ENCODE peak calls at places on chromosomes 5 and 9, in seven cellular contexts. F is brain microvascular endothelial cell, V is mammary epithelial cell, K is RWPE1, H is A549, C is stomach, O is prostate gland. Q is an unnamed sample.

GRCh38 chr5:132334812-132335211 is 34.7 kb upstream of the SLC22A5 start:
- DNase-seq in K (peak), O (no peak), H (peak), F (no peak), V (peak), C (no peak), Q (no peak)

GRCh38 chr5:875931-876330 is 16.7 kb downstream of the BRD9 start:
- DNase-seq in H (no peak), K (no peak), C (no peak), F (no peak), V (no peak), O (no peak), Q (no peak)

GRCh38 chr5:165497707-165498106 is 1992.3 kb downstream of the MAT2B start:
- DNase-seq in C (no peak), H (peak), O (no peak), K (peak), V (peak), F (no peak), Q (no peak)

GRCh38 chr5:150497989-150498317 is 10.0 kb upstream of the NDST1 start:
- DNase-seq in H (no peak), F (no peak), C (no peak), K (no peak), O (no peak), V (no peak), Q (no peak)

GRCh38 chr5:149541893-149542292 is 9.3 kb downstream of the CSNK1A1 start:
- DNase-seq in O (no peak), C (no peak), F (no peak), H (no peak), V (no peak), K (no peak), Q (no peak)

GRCh38 chr5:113487411-113487778 is 858 bp downstream of the MCC start:
- DNase-seq in O (peak), F (no peak), V (peak), K (peak), H (peak), C (no peak), Q (no peak)

GRCh38 chr5:172782169-172783039 is 11.4 kb upstream of the DUSP1 start:
- DNase-seq in H (peak), F (no peak), C (no peak), O (no peak), V (peak), K (no peak), Q (peak)

GRCh38 chr5:166961028-166961427 is 1330.4 kb upstream of the WWC1 start:
- DNase-seq in K (no peak), O (no peak), C (no peak), V (no peak), H (peak), F (no peak), Q (no peak)

GRCh38 chr5:4942831-4943178 is 197.3 kb upstream of the ADAMTS16 start:
- DNase-seq in V (no peak), F (no peak), O (no peak), C (no peak), K (no peak), H (no peak), Q (no peak)

GRCh38 chr5:178130576-178131445 is at the start of gene RMND5B:
- DNase-seq in V (peak), H (peak), K (peak), C (peak), O (peak), F (peak), Q (peak)

GRCh38 chr5:96645096-96645495 is 17.1 kb upstream of the CAST start:
- DNase-seq in F (no peak), O (no peak), H (no peak), V (no peak), C (no peak), K (no peak), Q (no peak)

GRCh38 chr5:108143581-108143980 is 238.3 kb downstream of the FBXL17 start:
- DNase-seq in H (peak), C (no peak), F (peak), O (no peak), V (peak), K (peak), Q (no peak)

GRCh38 chr5:131679911-131680310 is 44.9 kb upstream of the RAPGEF6 start:
- DNase-seq in F (no peak), O (no peak), C (no peak), H (no peak), K (no peak), V (peak), Q (no peak)

GRCh38 chr9:135955981-135956797 is 5.0 kb downstream of the UBAC1 start:
- DNase-seq in H (no peak), O (no peak), C (no peak), K (no peak), F (no peak), V (no peak), Q (no peak)

GRCh38 chr5:37825334-37825915 is 14.4 kb downstream of the GDNF start:
- DNase-seq in V (no peak), C (no peak), H (no peak), F (no peak), O (no peak), K (no peak), Q (no peak)

GRCh38 chr9:26131891-26132290 is 453.6 kb upstream of the TUSC1 start:
- DNase-seq in C (no peak), K (no peak), V (no peak), O (no peak), H (no peak), F (peak), Q (no peak)

GRCh38 chr5:6712136-6712581 is 1.1 kb upstream of the TENT4A start:
- DNase-seq in H (peak), F (peak), V (peak), K (no peak), C (peak), O (peak), Q (peak)

GRCh38 chr9:82410306-82410705 is 421.7 kb downstream of the SPATA31D1 start:
- DNase-seq in H (peak), K (peak), F (no peak), O (no peak), V (peak), C (no peak), Q (no peak)

GRCh38 chr5:87755378-87755777 is 342.6 kb upstream of the CCNH start:
- DNase-seq in O (no peak), C (no peak), K (no peak), H (no peak), F (no peak), V (no peak), Q (no peak)

GRCh38 chr9:135925496-135926133 is 18.3 kb upstream of the CAMSAP1 start:
- DNase-seq in K (peak), V (peak), O (no peak), C (no peak), F (no peak), H (no peak), Q (peak)

GRCh38 chr5:45491368-45491767 is 204.8 kb downstream of the HCN1 start:
- DNase-seq in F (no peak), H (no peak), K (no peak), V (no peak), C (no peak), O (no peak), Q (no peak)

GRCh38 chr9:16100596-16101091 is 547.8 kb downstream of the CCDC171 start:
- DNase-seq in C (no peak), F (peak), K (no peak), V (no peak), H (no peak), O (no peak), Q (no peak)

GRCh38 chr5:54524704-54525103 is 7.1 kb downstream of the SNX18 start:
- DNase-seq in C (peak), F (peak), K (no peak), O (no peak), V (no peak), H (no peak), Q (no peak)

GRCh38 chr9:72648811-72649414 is 127.5 kb downstream of the TMC1 start:
- DNase-seq in H (no peak), K (peak), C (no peak), O (peak), V (peak), F (no peak), Q (no peak)

GRCh38 chr5:73118331-73119011 is 1.9 kb upstream of the TMEM171 start:
- DNase-seq in C (peak), H (no peak), O (no peak), V (peak), K (no peak), F (no peak), Q (peak)

GRCh38 chr9:34190996-34191892 is 12.4 kb downstream of the UBAP1 start:
- DNase-seq in K (no peak), C (no peak), H (peak), F (no peak), V (no peak), O (no peak), Q (no peak)

GRCh38 chr5:81896764-81897163 is 75.1 kb upstream of the ATG10 start:
- DNase-seq in V (no peak), C (no peak), K (no peak), O (no peak), F (no peak), H (no peak), Q (no peak)

GRCh38 chr5:12645582-12645981 is 741.3 kb upstream of the CTNND2 start:
- DNase-seq in V (no peak), O (no peak), H (no peak), K (no peak), C (no peak), F (no peak), Q (no peak)

GRCh38 chr5:167284491-167284890 is 1007.0 kb upstream of the WWC1 start:
- DNase-seq in O (no peak), H (no peak), V (peak), C (no peak), F (peak), K (peak), Q (no peak)

GRCh38 chr5:122701640-122702523 is 73.0 kb upstream of the SNX2 start:
- DNase-seq in H (no peak), K (no peak), O (no peak), V (no peak), C (no peak), F (no peak), Q (no peak)

DNA sequence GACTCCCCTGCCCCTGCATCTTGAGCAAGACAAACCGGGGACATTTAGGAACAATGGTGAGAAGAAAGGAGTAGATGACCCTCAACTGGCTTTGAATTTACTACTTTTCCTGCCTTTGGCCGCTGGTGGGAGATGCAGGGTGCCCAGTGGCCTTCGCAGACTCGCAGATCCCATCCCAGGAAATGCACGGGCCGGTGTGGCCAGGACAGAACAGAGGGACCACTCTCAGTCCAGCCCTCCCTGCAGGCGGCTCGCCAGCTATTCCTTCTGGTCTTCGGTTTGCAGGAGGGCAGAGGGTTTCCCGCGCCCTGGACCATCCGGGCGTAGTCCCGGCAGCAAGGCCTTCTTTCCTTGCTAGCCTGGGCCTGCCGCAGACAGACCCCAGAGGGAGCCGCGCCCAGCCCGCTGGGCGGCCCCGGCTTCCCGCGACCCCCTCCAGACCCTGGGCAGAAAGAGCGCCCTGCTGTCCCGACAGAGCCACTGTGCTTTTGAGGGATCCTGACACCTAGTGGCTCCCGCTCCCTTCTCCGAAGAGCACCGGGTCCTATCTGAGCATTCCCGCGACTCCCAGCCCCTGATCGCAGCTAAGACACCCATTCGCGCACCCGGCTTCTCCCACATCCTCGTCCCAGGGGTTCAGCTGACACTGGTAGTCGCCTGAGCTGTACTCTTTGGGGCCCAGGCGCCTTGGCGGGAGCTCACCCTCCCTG is 1.2 kb downstream of the CFAP90 start:
- DNase-seq in H (peak), V (no peak), O (peak), K (no peak), F (no peak), C (no peak), Q (no peak)
- TF ChIP-seq CTCF in H (peak), V (no peak), O (no peak), K (peak), F (peak), C (no peak), Q (no peak)

DNA sequence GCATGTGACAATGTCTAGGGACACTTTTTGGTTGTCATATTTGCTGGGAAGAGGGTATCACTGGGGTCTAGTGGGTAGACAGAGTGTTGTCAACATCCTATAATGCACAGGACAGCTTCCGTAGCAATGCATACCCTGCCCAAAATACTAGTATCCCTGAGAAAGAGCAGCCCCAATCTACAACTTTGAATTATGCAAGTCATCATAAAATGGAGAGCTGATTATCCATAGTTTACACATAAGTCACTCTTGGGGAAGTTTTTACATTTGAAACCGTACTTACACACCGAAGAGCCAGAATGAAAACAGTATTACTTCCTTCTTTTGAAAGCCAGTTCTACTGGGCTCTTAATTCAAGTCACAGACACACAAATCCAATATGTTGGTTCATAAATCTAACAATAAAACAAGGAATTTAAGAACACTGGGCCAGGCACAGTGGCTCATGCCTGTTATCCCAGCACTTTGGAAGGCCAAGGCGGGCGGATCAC is 21.6 kb downstream of the RNF145 start:
- DNase-seq in V (no peak), H (no peak), O (no peak), C (no peak), K (no peak), F (no peak), Q (no peak)
- H3K27ac ChIP-seq in V (no peak), H (peak), O (peak), C (peak), K (peak), F (peak), Q (no peak)

GRCh38 chr9:121194730-121195129 is 6.9 kb downstream of the RAB14 start:
- DNase-seq in V (peak), O (no peak), F (no peak), C (no peak), H (no peak), K (peak), Q (no peak)

GRCh38 chr9:121198512-121199042 is 3.1 kb downstream of the RAB14 start:
- DNase-seq in V (no peak), H (no peak), F (no peak), C (no peak), K (no peak), O (no peak), Q (no peak)

GRCh38 chr9:121199921-121200320 is 1.7 kb downstream of the RAB14 start:
- DNase-seq in H (no peak), K (no peak), F (no peak), V (peak), C (no peak), O (no peak), Q (no peak)

GRCh38 chr9:121196389-121196788 is 5.3 kb downstream of the RAB14 start:
- DNase-seq in V (peak), H (no peak), O (no peak), K (no peak), F (no peak), C (no peak), Q (no peak)

GRCh38 chr9:121197135-121197534 is 4.5 kb downstream of the RAB14 start:
- DNase-seq in O (no peak), C (no peak), H (no peak), V (no peak), K (no peak), F (no peak), Q (no peak)
- TF ChIP-seq CTCF in O (no peak), C (no peak), H (no peak), V (peak), K (peak), F (no peak), Q (no peak)

GRCh38 chr5:78065663-78066062 is 228.8 kb downstream of the AP3B1 start:
- DNase-seq in V (no peak), H (peak), F (no peak), O (no peak), K (no peak), C (no peak), Q (no peak)
- H3K27ac ChIP-seq in V (no peak), H (no peak), F (no peak), O (no peak), K (no peak), C (no peak), Q (no peak)

GRCh38 chr9:87016681-87017080 is 69.4 kb upstream of the GAS1 start:
- DNase-seq in K (no peak), C (no peak), V (no peak), F (no peak), H (no peak), O (no peak), Q (no peak)
- TF ChIP-seq CTCF in K (no peak), C (no peak), V (no peak), F (no peak), H (no peak), O (no peak), Q (no peak)

GRCh38 chr5:124745367-124746251 is 830 bp downstream of the ZNF608 start:
- DNase-seq in H (no peak), C (no peak), O (peak), F (no peak), K (peak), V (peak), Q (no peak)
- H3K27ac ChIP-seq in H (peak), C (peak), O (peak), F (peak), K (no peak), V (peak), Q (peak)

GRCh38 chr5:177089825-177090641 is 3.3 kb downstream of the FGFR4 start:
- DNase-seq in H (no peak), C (no peak), V (no peak), O (no peak), F (no peak), K (no peak), Q (no peak)

GRCh38 chr5:177089146-177089545 is 2.4 kb downstream of the FGFR4 start:
- DNase-seq in C (no peak), O (no peak), K (no peak), H (no peak), V (no peak), F (no peak), Q (no peak)

GRCh38 chr5:177087707-177088005 is 941 bp downstream of the FGFR4 start:
- DNase-seq in V (no peak), C (no peak), F (no peak), O (no peak), H (no peak), K (no peak), Q (no peak)

GRCh38 chr5:177085985-177086917 is at the start of gene FGFR4:
- DNase-seq in F (peak), C (peak), O (peak), H (peak), V (peak), K (peak), Q (peak)

GRCh38 chr5:177086918-177087706 is 397 bp downstream of the FGFR4 start:
- DNase-seq in V (peak), K (peak), F (no peak), H (peak), C (peak), O (no peak), Q (peak)
- TF ChIP-seq CTCF in V (peak), K (peak), F (peak), H (peak), C (peak), O (no peak), Q (peak)

GRCh38 chr9:116837038-116837998 is 150.2 kb downstream of the TRIM32 start:
- DNase-seq in O (peak), C (no peak), K (peak), F (no peak), H (no peak), V (peak), Q (no peak)
- H3K27ac ChIP-seq in O (peak), C (peak), K (peak), F (no peak), H (peak), V (peak), Q (no peak)

GRCh38 chr9:101705135-101705661 is 33.2 kb downstream of the GRIN3A start:
- DNase-seq in K (no peak), C (no peak), F (no peak), O (peak), V (peak), H (peak), Q (no peak)
- TF ChIP-seq CTCF in K (peak), C (no peak), F (peak), O (no peak), V (no peak), H (no peak), Q (peak)

DNA sequence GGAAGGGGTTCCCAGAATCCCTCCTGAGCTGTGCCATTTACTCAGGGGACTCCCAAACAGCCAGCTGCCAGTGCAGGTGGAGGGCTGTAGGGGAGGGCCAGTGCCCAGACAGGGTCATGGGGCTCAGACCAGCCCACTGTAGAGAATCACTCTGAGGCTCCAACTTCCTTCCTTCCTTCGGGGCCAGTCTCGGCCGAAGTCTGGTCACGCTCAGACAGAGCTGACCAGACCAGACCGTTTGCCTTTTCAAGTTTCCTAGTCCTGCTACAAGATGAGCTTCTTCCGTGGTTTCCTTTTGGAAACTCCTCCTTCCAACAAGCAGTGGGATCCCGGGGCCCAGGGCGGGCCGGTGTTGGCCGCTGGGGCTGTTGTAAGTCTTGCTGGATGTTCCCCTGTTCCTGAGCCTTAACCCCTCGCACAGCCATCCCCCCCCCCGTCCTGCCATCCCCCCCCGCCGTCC is 52.6 kb downstream of the SAR1B start:
- DNase-seq in H (no peak), C (no peak), K (no peak), V (no peak), O (no peak), F (no peak), Q (no peak)
- H3K27ac ChIP-seq in H (no peak), C (peak), K (peak), V (no peak), O (no peak), F (no peak), Q (no peak)